ENCODE peak calls at places on chromosomes 1 and 21, in five cellular contexts. One of them, this sample, is unnamed.
A peak's percentile ranks its signal among the peaks of the same experiment; 100 is the strongest.

GRCh38 chr1:16253332-16253922 is 16.4 kb upstream of the CPLANE2 start:
- DNase-seq in K562: no peak
- DNase-seq in HepG2: no peak
- DNase-seq in HCT116: no peak
- DNase-seq in GM12878: no peak
- DNase-seq in this sample: no peak

GRCh38 chr1:61742620-61743431 is 546 bp downstream of the PATJ start:
- DNase-seq in K562: no peak
- DNase-seq in HepG2: peak; percentile 12
- DNase-seq in HCT116: no peak
- DNase-seq in GM12878: no peak
- DNase-seq in this sample: peak; percentile 74

GRCh38 chr1:115650961-115651360 is 9.2 kb downstream of the VANGL1 start:
- DNase-seq in K562: peak; percentile 32
- DNase-seq in HepG2: no peak
- DNase-seq in HCT116: no peak
- DNase-seq in GM12878: no peak
- DNase-seq in this sample: no peak

GRCh38 chr1:22828151-22828817 is 117.6 kb downstream of the EPHB2 start:
- DNase-seq in K562: no peak
- DNase-seq in HepG2: no peak
- DNase-seq in HCT116: no peak
- DNase-seq in GM12878: no peak
- DNase-seq in this sample: no peak

GRCh38 chr1:36517415-36517814 is 34.7 kb upstream of the CSF3R start:
- DNase-seq in K562: peak; percentile 58
- DNase-seq in HepG2: no peak
- DNase-seq in HCT116: no peak
- DNase-seq in GM12878: no peak
- DNase-seq in this sample: no peak

GRCh38 chr21:20023199-20023598 is 975.0 kb upstream of the NCAM2 start:
- DNase-seq in K562: no peak
- DNase-seq in HepG2: no peak
- DNase-seq in HCT116: no peak
- DNase-seq in GM12878: no peak
- DNase-seq in this sample: no peak

GRCh38 chr21:41956926-41957729 is 3.3 kb upstream of the C2CD2 start:
- DNase-seq in K562: peak; percentile 67
- DNase-seq in HepG2: no peak
- DNase-seq in HCT116: no peak
- DNase-seq in GM12878: no peak
- DNase-seq in this sample: no peak

GRCh38 chr1:55943721-55944435 is 635.5 kb downstream of the PLPP3 start:
- DNase-seq in K562: no peak
- DNase-seq in HepG2: no peak
- DNase-seq in HCT116: no peak
- DNase-seq in GM12878: no peak
- DNase-seq in this sample: no peak

GRCh38 chr1:151010346-151010726 is 2.1 kb downstream of the PRUNE1 start:
- DNase-seq in K562: no peak
- DNase-seq in HepG2: no peak
- DNase-seq in HCT116: no peak
- DNase-seq in GM12878: no peak
- DNase-seq in this sample: no peak

GRCh38 chr1:24702511-24703293 is 42.5 kb upstream of the CLIC4 start:
- DNase-seq in K562: no peak
- DNase-seq in HepG2: peak; percentile 38
- DNase-seq in HCT116: no peak
- DNase-seq in GM12878: no peak
- DNase-seq in this sample: no peak

GRCh38 chr1:170634293-170634692 is 29.6 kb upstream of the PRRX1 start:
- DNase-seq in K562: no peak
- DNase-seq in HepG2: no peak
- DNase-seq in HCT116: no peak
- DNase-seq in GM12878: no peak
- DNase-seq in this sample: no peak

GRCh38 chr1:31579374-31579773 is 3.1 kb downstream of the TINAGL1 start:
- DNase-seq in K562: no peak
- DNase-seq in HepG2: no peak
- DNase-seq in HCT116: no peak
- DNase-seq in GM12878: no peak
- DNase-seq in this sample: no peak

GRCh38 chr1:234836786-234837185 is 226.8 kb upstream of the IRF2BP2 start:
- DNase-seq in K562: no peak
- DNase-seq in HepG2: no peak
- DNase-seq in HCT116: no peak
- DNase-seq in GM12878: no peak
- DNase-seq in this sample: no peak

GRCh38 chr1:3285341-3285740 is 169.1 kb upstream of the ARHGEF16 start:
- DNase-seq in K562: no peak
- DNase-seq in HepG2: no peak
- DNase-seq in HCT116: no peak
- DNase-seq in GM12878: no peak
- DNase-seq in this sample: no peak

DNA sequence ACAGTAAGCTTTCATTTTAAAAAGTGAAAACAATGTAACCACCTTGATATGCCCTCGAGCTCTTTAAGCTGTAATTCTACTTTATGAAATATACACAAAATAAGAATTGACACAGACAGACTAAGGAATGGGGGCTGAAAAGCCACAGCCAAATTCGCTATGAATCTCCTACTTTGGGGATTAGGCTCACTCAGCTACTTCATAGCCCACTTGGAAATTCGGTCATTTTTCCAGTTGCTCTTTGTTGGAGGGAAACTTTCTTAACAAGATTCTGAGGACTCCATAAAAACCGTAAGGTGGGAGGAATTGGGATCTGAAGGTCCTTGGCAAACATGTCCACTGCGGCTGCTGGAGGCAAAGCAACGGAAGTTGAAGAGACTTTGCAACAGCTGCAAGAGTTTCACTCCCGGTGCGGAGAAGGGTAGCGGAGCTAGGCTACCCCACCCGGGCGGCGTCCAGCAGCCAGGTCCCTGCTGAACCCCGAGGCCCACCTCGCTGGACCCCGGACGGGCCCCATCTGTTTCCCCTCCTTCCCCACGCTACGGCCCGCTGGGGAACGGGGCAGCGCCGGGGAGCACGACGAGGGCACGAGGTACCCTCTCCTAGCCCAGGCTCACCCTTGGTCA is 634 bp downstream of the MYCBP start:
- DNase-seq in K562: no peak
- DNase-seq in HepG2: no peak
- DNase-seq in HCT116: no peak
- DNase-seq in GM12878: no peak
- DNase-seq in this sample: no peak
- TF ChIP-seq SRF in K562: no peak
- TF ChIP-seq SRF in HepG2: no peak
- TF ChIP-seq SRF in HCT116: no peak
- TF ChIP-seq SRF in GM12878: no peak
- TF ChIP-seq SRF in this sample: no peak

GRCh38 chr1:14666376-14666775 is 67.9 kb downstream of the KAZN start:
- DNase-seq in K562: no peak
- DNase-seq in HepG2: no peak
- DNase-seq in HCT116: no peak
- DNase-seq in GM12878: no peak
- DNase-seq in this sample: no peak
- TF ChIP-seq SRF in K562: no peak
- TF ChIP-seq SRF in HepG2: no peak
- TF ChIP-seq SRF in HCT116: no peak
- TF ChIP-seq SRF in GM12878: no peak
- TF ChIP-seq SRF in this sample: no peak

GRCh38 chr1:91742848-91743292 is 143.1 kb downstream of the TGFBR3 start:
- DNase-seq in K562: no peak
- DNase-seq in HepG2: no peak
- DNase-seq in HCT116: no peak
- DNase-seq in GM12878: no peak
- DNase-seq in this sample: no peak
- TF ChIP-seq SRF in K562: no peak
- TF ChIP-seq SRF in HepG2: no peak
- TF ChIP-seq SRF in HCT116: no peak
- TF ChIP-seq SRF in GM12878: no peak
- TF ChIP-seq SRF in this sample: no peak

DNA sequence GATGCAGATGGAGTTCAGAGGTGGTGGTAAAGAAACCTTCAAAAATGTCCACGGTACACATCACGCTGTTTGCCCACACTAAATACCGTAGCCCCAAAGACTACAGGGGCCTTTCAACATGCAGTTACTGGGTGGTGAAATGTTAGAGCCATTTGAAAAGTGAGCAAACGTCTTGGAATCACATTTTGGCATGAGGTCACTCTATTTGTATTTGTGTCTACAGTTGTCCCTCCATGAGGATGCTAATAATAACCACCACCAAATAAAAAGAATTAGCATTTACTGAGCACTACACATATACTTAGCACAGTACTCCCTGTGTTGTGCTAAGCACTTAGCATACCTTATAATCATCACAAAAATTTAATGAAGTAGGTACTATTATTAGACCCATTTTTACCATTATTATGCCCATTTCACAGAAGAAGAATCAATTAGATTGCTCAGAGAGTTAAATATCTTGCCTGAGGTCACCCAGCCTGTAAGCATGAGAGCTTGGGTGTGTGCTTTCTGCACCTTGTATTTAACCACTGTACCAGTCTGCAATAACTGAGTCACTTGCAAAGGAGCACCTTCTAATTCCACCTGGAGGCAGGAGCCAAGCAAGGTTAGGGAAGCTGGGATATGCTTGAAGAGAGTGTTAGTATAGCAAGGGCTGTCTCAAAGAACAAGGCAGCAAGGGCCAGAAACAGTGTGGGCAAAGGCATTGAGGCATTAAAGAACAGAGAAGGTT is 57.4 kb downstream of the DNTTIP2 start:
- DNase-seq in K562: no peak
- DNase-seq in HepG2: no peak
- DNase-seq in HCT116: no peak
- DNase-seq in GM12878: no peak
- DNase-seq in this sample: no peak
- TF ChIP-seq SRF in K562: no peak
- TF ChIP-seq SRF in HepG2: no peak
- TF ChIP-seq SRF in HCT116: no peak
- TF ChIP-seq SRF in GM12878: no peak
- TF ChIP-seq SRF in this sample: no peak

GRCh38 chr1:245094092-245094491 is 60.7 kb upstream of the KIF26B start:
- DNase-seq in K562: no peak
- DNase-seq in HepG2: no peak
- DNase-seq in HCT116: no peak
- DNase-seq in GM12878: no peak
- DNase-seq in this sample: no peak

GRCh38 chr1:245094954-245095353 is 59.8 kb upstream of the KIF26B start:
- DNase-seq in K562: no peak
- DNase-seq in HepG2: peak; percentile 37
- DNase-seq in HCT116: no peak
- DNase-seq in GM12878: no peak
- DNase-seq in this sample: no peak

GRCh38 chr1:245098924-245099323 is 55.9 kb upstream of the KIF26B start:
- DNase-seq in K562: no peak
- DNase-seq in HepG2: no peak
- DNase-seq in HCT116: no peak
- DNase-seq in GM12878: no peak
- DNase-seq in this sample: no peak

GRCh38 chr1:245095903-245096302 is 58.9 kb upstream of the KIF26B start:
- DNase-seq in K562: no peak
- DNase-seq in HepG2: no peak
- DNase-seq in HCT116: no peak
- DNase-seq in GM12878: no peak
- DNase-seq in this sample: no peak

GRCh38 chr1:245096330-245097066 is 58.3 kb upstream of the KIF26B start:
- DNase-seq in K562: no peak
- DNase-seq in HepG2: peak; percentile 41
- DNase-seq in HCT116: no peak
- DNase-seq in GM12878: no peak
- DNase-seq in this sample: no peak
- TF ChIP-seq SRF in K562: no peak
- TF ChIP-seq SRF in HepG2: no peak
- TF ChIP-seq SRF in HCT116: no peak
- TF ChIP-seq SRF in GM12878: no peak
- TF ChIP-seq SRF in this sample: no peak

GRCh38 chr1:231016966-231017365 is 23.1 kb downstream of the FAM89A start:
- DNase-seq in K562: no peak
- DNase-seq in HepG2: no peak
- DNase-seq in HCT116: no peak
- DNase-seq in GM12878: no peak
- DNase-seq in this sample: no peak
- TF ChIP-seq SRF in K562: no peak
- TF ChIP-seq SRF in HepG2: no peak
- TF ChIP-seq SRF in HCT116: no peak
- TF ChIP-seq SRF in GM12878: no peak
- TF ChIP-seq SRF in this sample: no peak

DNA sequence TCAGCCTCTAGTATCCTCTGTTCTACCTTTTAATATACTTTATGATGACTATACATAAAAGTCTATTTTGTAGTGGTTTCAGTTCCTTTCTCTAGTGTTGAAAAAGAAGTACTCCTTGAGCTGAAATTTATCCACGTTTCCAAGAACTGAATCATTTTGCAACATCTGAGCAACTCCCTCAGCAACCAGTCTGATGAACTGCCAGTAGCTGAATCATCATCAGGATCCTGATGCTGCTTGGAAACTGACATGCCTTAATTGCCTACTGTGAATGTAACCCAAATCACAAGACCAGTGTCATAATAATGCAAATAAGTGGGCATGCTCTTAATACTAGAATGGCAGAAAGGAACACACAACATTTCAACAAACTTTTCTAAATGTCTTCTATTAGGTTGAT is 103.3 kb downstream of the CYYR1 start:
- DNase-seq in K562: no peak
- DNase-seq in HepG2: no peak
- DNase-seq in HCT116: no peak
- DNase-seq in GM12878: no peak
- DNase-seq in this sample: no peak
- TF ChIP-seq SRF in K562: no peak
- TF ChIP-seq SRF in HepG2: no peak
- TF ChIP-seq SRF in HCT116: no peak
- TF ChIP-seq SRF in GM12878: no peak
- TF ChIP-seq SRF in this sample: no peak

This sample was measured in H1.